ENCODE peak calls at places on chromosome 2, in four cellular contexts. E is H1, R is keratinocyte, V is GM23248. K is an unnamed sample.

GRCh38 chr2:4110273-4110672 is 406.9 kb downstream of the DCDC2C start:
- DNase-seq in R (no peak), V (no peak), E (no peak), K (no peak)

GRCh38 chr2:139353874-139354273 is 573.7 kb upstream of the NXPH2 start:
- DNase-seq in E (no peak), R (no peak), V (no peak), K (no peak)

GRCh38 chr2:74617123-74617522 is 31.0 kb downstream of the M1AP start:
- DNase-seq in R (no peak), V (peak), E (no peak), K (peak)

GRCh38 chr2:20616341-20616871 is 34.5 kb downstream of the HS1BP3 start:
- DNase-seq in E (no peak), V (no peak), R (no peak), K (no peak)

GRCh38 chr2:3730646-3731045 is 27.3 kb downstream of the DCDC2C start:
- DNase-seq in V (peak), R (peak), E (no peak), K (peak)

GRCh38 chr2:170714156-170715061 is 728 bp upstream of the SP5 start:
- DNase-seq in R (no peak), E (no peak), V (peak), K (no peak)

GRCh38 chr2:218886461-218886947 is 5.9 kb downstream of the WNT10A start:
- DNase-seq in R (no peak), V (no peak), E (no peak), K (no peak)

GRCh38 chr2:135960598-135961551 is 24.6 kb downstream of the DARS1 start:
- DNase-seq in R (no peak), V (peak), E (no peak), K (no peak)

GRCh38 chr2:75407038-75407530 is 153.7 kb downstream of the EVA1A start:
- DNase-seq in E (no peak), R (no peak), V (no peak), K (no peak)

GRCh38 chr2:197107291-197108269 is 181.1 kb upstream of the PGAP1 start:
- DNase-seq in V (peak), E (no peak), R (no peak), K (no peak)

GRCh38 chr2:207926133-207927076 is 98.9 kb downstream of the PLEKHM3 start:
- DNase-seq in R (no peak), V (peak), E (no peak), K (peak)

GRCh38 chr2:73859721-73860586 is 31.2 kb downstream of the STAMBP start:
- DNase-seq in E (no peak), R (peak), V (peak), K (peak)

GRCh38 chr2:218263817-218264611 is 3.2 kb downstream of the GPBAR1 start:
- DNase-seq in V (no peak), E (no peak), R (no peak), K (no peak)

GRCh38 chr2:207474871-207475485 is 54.8 kb upstream of the CREB1 start:
- DNase-seq in E (no peak), R (no peak), V (peak), K (peak)

GRCh38 chr2:167048829-167049228 is 160.5 kb downstream of the XIRP2 start:
- DNase-seq in E (no peak), R (no peak), V (no peak), K (no peak)

GRCh38 chr2:80778704-80779103 is 474.2 kb upstream of the LRRTM1 start:
- DNase-seq in E (no peak), R (no peak), V (no peak), K (no peak)

GRCh38 chr2:98514879-98515570 is 70.4 kb downstream of the INPP4A start:
- DNase-seq in R (no peak), E (no peak), V (peak), K (peak)

GRCh38 chr2:26560892-26561291 is 80.3 kb downstream of the CIB4 start:
- DNase-seq in E (no peak), R (no peak), V (no peak), K (no peak)

GRCh38 chr2:99158599-99158998 is 3.8 kb downstream of the LIPT1 start:
- DNase-seq in E (no peak), V (no peak), R (no peak), K (no peak)

GRCh38 chr2:20584045-20584636 is 66.8 kb downstream of the HS1BP3 start:
- DNase-seq in E (no peak), R (no peak), V (peak), K (peak)

GRCh38 chr2:142222715-142223114 is 91.9 kb upstream of the LRP1B start:
- DNase-seq in E (no peak), R (no peak), V (no peak), K (no peak)

GRCh38 chr2:17869128-17869527 is 9.3 kb upstream of the KCNS3 start:
- DNase-seq in R (no peak), E (no peak), V (peak), K (peak)

GRCh38 chr2:133739039-133739438 is 170.8 kb upstream of the NCKAP5 start:
- DNase-seq in R (no peak), E (no peak), V (no peak), K (no peak)

GRCh38 chr2:222024934-222025890 is 273.6 kb downstream of the PAX3 start:
- DNase-seq in V (peak), E (no peak), R (no peak), K (peak)

GRCh38 chr2:105258835-105259350 is 17.4 kb downstream of the GPR45 start:
- DNase-seq in R (no peak), V (no peak), E (no peak), K (no peak)

DNA sequence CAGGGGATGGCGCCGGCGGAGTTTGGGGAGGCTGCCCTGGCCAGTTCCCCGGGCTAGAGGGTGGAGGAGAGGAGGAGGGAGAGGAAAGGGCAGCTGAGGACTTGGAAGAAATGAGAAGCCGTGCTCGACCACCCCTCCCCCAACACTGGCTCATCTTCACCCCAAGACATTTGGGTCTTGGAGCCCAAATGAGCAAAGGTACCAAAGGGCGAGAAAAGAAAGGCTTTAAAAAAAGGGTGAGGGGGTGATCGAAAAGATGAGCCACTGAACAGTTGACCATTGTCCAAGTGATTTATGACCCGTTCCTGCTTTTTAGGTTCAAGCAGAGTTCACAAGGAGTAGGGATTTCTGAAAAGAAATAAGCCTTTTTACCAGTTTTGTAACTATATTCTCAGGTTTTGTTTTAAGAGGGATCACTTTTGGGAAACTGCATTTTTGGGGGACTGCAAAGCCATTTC is 8.5 kb downstream of the HOXD3 start:
- DNase-seq in V (no peak), E (no peak), R (no peak), K (no peak)
- H3K9ac ChIP-seq in V (no peak), E (no peak), R (no peak), K (no peak)

GRCh38 chr2:174325932-174326879 is 8.5 kb upstream of the SP9 start:
- DNase-seq in E (no peak), V (peak), R (no peak), K (no peak)
- TF ChIP-seq EZH2 in E (no peak), V (no peak), R (peak), K (peak)

DNA sequence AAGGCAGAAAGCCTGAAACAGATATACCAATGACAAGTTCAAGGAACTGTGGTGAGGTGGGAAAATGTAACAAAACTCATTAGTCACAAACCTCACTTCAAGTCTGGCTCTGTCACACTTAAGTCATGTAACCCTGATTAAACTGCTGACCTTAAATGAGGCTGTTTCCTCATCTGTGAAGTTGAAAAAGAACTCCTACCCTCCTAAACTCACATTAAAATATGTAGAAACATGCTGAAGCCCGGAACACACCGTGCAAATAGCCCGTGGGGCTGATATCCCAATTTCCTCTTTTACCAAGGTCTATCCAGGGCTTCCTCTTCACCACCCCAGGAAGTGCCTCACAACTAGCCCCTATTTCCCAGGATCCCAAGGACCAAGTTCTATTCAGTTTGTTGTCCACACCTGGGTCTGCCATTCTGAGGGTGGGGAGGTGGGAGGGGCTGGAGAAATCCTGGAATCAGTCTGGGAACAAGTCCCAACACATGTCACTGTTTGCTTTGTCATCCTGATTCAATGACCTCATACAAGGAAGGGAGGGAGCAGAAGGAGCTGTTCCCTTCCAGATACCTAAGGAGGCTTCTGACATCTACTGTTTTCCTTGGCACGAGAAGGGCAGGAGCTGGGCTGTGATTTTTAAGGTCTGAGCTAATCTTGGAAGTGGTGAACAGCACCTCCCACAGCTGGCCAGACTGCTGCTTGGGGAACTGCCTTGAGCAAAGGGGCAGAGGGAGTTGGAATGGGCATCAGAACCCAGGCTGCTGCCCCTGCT is 42.3 kb downstream of the SLC4A1AP start:
- DNase-seq in V (peak), E (no peak), R (peak), K (peak)
- H3K9ac ChIP-seq in V (peak), E (no peak), R (peak), K (peak)

GRCh38 chr2:238320648-238321281 is 447 bp downstream of the TRAF3IP1 start:
- DNase-seq in E (no peak), R (no peak), V (peak), K (no peak)
- TF ChIP-seq EZH2 in E (no peak), R (no peak), V (no peak), K (no peak)

GRCh38 chr2:13524492-13524891 is 807.8 kb downstream of the TRIB2 start:
- DNase-seq in R (no peak), V (no peak), E (no peak), K (no peak)

GRCh38 chr2:13522096-13522495 is 805.4 kb downstream of the TRIB2 start:
- DNase-seq in E (no peak), R (no peak), V (no peak), K (no peak)

DNA sequence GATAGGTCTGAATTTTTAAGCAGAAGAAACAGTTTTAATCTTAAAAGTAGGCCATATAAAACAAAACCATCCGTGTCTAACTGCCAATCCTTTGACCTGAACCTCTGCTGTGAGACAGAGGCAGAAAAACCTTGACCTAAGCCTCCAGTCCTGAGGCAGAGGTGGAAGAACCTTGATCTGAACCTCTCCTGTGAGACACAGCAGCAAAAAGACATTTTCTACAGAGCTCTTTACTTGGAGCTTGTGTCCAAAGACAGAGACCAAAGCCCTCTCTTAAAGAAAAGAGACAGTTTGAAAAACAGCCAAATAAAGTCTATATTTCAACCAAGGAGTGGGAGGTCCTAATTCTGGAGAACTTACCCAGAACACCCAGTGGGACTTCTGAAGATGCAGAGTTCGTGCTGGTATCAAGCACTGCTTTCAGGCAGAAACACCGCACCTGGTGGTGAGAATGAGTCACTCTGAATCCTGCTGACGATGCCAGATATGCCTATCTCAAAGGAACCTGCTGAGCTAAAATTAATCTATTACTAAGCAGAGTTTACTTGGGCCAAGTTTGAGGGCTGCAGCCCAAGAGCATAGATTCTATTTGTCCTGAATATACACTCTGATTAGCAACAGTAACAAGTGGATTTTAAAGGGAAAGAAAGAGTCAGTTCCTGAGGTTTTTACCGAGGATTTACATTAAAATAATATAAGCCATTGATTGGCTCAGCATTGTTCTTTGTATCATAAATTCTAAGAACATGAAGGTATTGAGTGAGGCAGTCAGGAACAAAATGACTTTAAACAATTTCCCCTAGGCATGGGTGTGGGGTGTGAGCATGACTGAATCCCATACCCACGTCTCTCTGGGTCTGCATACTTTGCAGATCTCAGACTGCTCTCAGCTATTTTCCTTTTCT is 806.4 kb downstream of the TRIB2 start:
- DNase-seq in E (no peak), R (peak), V (no peak), K (peak)
- H3K9ac ChIP-seq in E (no peak), R (no peak), V (no peak), K (no peak)